ENCODE peak calls at places on chromosomes 2 and 18, in nine cellular contexts. D is GM20000, T is WTC11, G is mucosa of descending colon, Q is endothelial cell, O is vagina, R is AG09309, C is GM13977, N is PC-3. P is an unnamed sample.
A peak's percentile ranks its signal among the peaks of the same experiment; 100 is the strongest.

GRCh38 chr2:170152421-170152820 is 25.5 kb upstream of the MYO3B start:
- DNase-seq in D (peak; percentile 22), T (no peak), G (no peak), Q (no peak), O (no peak), R (no peak), C (no peak), N (no peak), P (no peak)

GRCh38 chr2:16623564-16624418 is 41.8 kb downstream of the CYRIA start:
- DNase-seq in D (no peak), T (no peak), G (no peak), Q (no peak), O (no peak), R (no peak), C (no peak), N (no peak), P (no peak)

GRCh38 chr2:112627060-112628040 is 18.4 kb upstream of the SLC20A1 start:
- DNase-seq in D (no peak), T (no peak), G (no peak), Q (peak; percentile 27), O (no peak), R (peak; percentile 83), C (no peak), N (peak; percentile 96), P (no peak)

GRCh38 chr2:69998761-69999160 is 37.3 kb upstream of the ASPRV1 start:
- DNase-seq in D (no peak), T (no peak), G (no peak), Q (no peak), O (no peak), R (no peak), C (no peak), N (no peak), P (no peak)

GRCh38 chr2:47056875-47057731 is 98.0 kb downstream of the STPG4 start:
- DNase-seq in D (peak; percentile 60), T (no peak), G (peak; percentile 64), Q (no peak), O (no peak), R (no peak), C (peak; percentile 56), N (no peak), P (no peak)

GRCh38 chr2:42984617-42985016 is 192.2 kb upstream of the HAAO start:
- DNase-seq in D (no peak), T (no peak), G (peak; percentile 43), Q (no peak), O (no peak), R (no peak), C (no peak), N (no peak), P (no peak)

GRCh38 chr2:237731663-237732062 is 66.9 kb upstream of the RBM44 start:
- DNase-seq in D (no peak), T (no peak), G (no peak), Q (no peak), O (no peak), R (peak; percentile 23), C (no peak), N (peak; percentile 73), P (no peak)

GRCh38 chr18:79924814-79925655 is 26.4 kb downstream of the SLC66A2 start:
- DNase-seq in D (no peak), T (peak; percentile 8), G (peak; percentile 22), Q (peak; percentile 2), O (no peak), R (no peak), C (no peak), N (no peak), P (no peak)

GRCh38 chr2:170255971-170256370 is 78.0 kb downstream of the MYO3B start:
- DNase-seq in D (no peak), T (no peak), G (no peak), Q (no peak), O (no peak), R (peak; percentile 8), C (no peak), N (peak; percentile 33), P (no peak)

GRCh38 chr2:57296795-57297517 is 749.6 kb upstream of the VRK2 start:
- DNase-seq in D (no peak), T (no peak), G (no peak), Q (no peak), O (no peak), R (no peak), C (no peak), N (peak; percentile 44), P (no peak)

DNA sequence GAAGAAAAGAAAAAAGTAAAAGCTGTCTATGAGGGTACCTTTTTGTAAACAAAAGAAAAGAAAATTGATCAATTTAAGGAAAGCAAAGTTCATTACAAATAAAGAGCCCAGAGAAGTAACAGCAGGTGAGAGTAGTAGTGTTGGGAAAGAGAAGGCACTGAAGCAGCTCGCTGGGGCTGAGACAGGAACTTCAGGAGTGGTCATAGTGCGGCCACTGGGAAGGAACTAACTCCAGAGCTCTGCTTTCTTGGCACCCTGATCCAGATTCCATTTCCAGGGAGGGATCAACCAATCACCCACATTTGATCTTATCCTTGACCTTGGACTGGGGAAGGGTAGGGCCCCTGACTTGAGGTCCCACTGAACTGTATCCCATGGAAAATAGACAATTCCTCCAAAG is 617.6 kb downstream of the CPS1 start:
- DNase-seq in D (no peak), T (no peak), G (no peak), Q (no peak), O (no peak), R (no peak), C (no peak), N (no peak), P (no peak)
- TF ChIP-seq CTCF in D (no peak), T (no peak), G (no peak), Q (no peak), O (no peak), R (no peak), C (no peak), N (no peak), P (no peak)

GRCh38 chr2:182763311-182763912 is 47.4 kb downstream of the DNAJC10 start:
- DNase-seq in D (peak; percentile 5), T (no peak), G (no peak), Q (peak; percentile 33), O (no peak), R (no peak), C (no peak), N (peak; percentile 73), P (no peak)
- TF ChIP-seq CTCF in D (peak; percentile 18), T (peak; percentile 51), G (no peak), Q (peak; percentile 70), O (peak; percentile 12), R (peak; percentile 61), C (peak; percentile 58), N (peak; percentile 59), P (peak; percentile 56)

GRCh38 chr2:122927710-122928249 is 1097.3 kb upstream of the CNTNAP5 start:
- DNase-seq in D (no peak), T (no peak), G (no peak), Q (no peak), O (no peak), R (no peak), C (no peak), N (no peak), P (no peak)
- TF ChIP-seq CTCF in D (no peak), T (no peak), G (no peak), Q (no peak), O (no peak), R (no peak), C (no peak), N (no peak), P (no peak)

DNA sequence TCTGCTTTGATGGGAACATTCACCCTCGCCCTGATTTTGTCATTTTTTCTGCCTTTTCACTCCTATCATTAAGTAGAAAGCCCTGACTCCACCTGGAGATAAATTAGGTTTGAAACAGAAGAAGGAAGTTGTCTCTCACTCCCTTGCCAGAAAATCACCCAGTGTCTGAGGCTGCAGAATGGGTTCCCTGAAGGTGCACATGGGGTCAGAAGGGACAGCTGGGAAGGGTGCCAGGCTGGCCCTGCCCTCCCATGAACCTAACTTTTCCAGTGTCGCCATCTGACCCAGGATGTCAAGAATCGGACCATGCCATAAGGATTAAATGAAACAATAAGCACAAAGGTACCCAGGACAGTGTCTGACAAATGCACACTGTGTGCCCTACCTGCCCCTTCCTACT is 36.4 kb downstream of the CYP1B1 start:
- DNase-seq in D (no peak), T (no peak), G (no peak), Q (no peak), O (no peak), R (no peak), C (no peak), N (no peak), P (no peak)
- TF ChIP-seq CTCF in D (no peak), T (no peak), G (no peak), Q (no peak), O (no peak), R (no peak), C (no peak), N (no peak), P (no peak)